ENCODE peak calls at places on chromosomes 3 and 15, in eight cellular contexts. A, C, U, Y, F, Z, M and V are unnamed samples.

GRCh38 chr3:71421820-71422566 is 161.5 kb downstream of the FOXP1 start:
- DNase-seq in A (no peak), C (no peak), U (no peak), Y (no peak), F (peak), Z (no peak), M (no peak), V (no peak)

GRCh38 chr3:48709051-48709461 is 8.0 kb downstream of the IP6K2 start:
- DNase-seq in A (no peak), C (no peak), U (no peak), Y (no peak), F (no peak), Z (peak), M (no peak), V (no peak)

GRCh38 chr3:127254730-127255129 is 33.1 kb downstream of the PRR20G start:
- DNase-seq in A (peak), C (no peak), U (no peak), Y (no peak), F (no peak), Z (peak), M (peak), V (no peak)

GRCh38 chr15:42031211-42031915 is 10.5 kb upstream of the PLA2G4E start:
- DNase-seq in A (no peak), C (no peak), U (no peak), Y (no peak), F (no peak), Z (no peak), M (no peak), V (no peak)

GRCh38 chr3:63911901-63912767 is at the start of gene SCAANT1:
- DNase-seq in A (peak), C (peak), U (peak), Y (peak), F (peak), Z (peak), M (peak), V (peak)

GRCh38 chr3:187406927-187407326 is 38.7 kb downstream of the RTP4 start:
- DNase-seq in A (no peak), C (no peak), U (no peak), Y (no peak), F (no peak), Z (no peak), M (no peak), V (no peak)

GRCh38 chr15:82870727-82871576 is 61.5 kb downstream of the WHAMM start:
- DNase-seq in A (no peak), C (peak), U (no peak), Y (no peak), F (no peak), Z (no peak), M (no peak), V (no peak)

GRCh38 chr15:92288755-92289154 is 104.9 kb upstream of the ST8SIA2 start:
- DNase-seq in A (no peak), C (no peak), U (no peak), Y (no peak), F (peak), Z (no peak), M (no peak), V (no peak)

GRCh38 chr3:136752046-136752326 is 192 bp downstream of the STAG1 start:
- DNase-seq in A (no peak), C (no peak), U (no peak), Y (no peak), F (peak), Z (no peak), M (no peak), V (no peak)

GRCh38 chr3:63450023-63450422 is 171.9 kb downstream of the SYNPR start:
- DNase-seq in A (no peak), C (peak), U (no peak), Y (no peak), F (no peak), Z (no peak), M (no peak), V (no peak)

GRCh38 chr15:72319360-72319984 is 485 bp downstream of the CELF6 start:
- DNase-seq in A (peak), C (peak), U (peak), Y (peak), F (peak), Z (peak), M (no peak), V (peak)

GRCh38 chr15:55074431-55074830 is 122.3 kb downstream of the RSL24D1 start:
- DNase-seq in A (no peak), C (no peak), U (no peak), Y (no peak), F (no peak), Z (no peak), M (no peak), V (no peak)

GRCh38 chr3:166425021-166425420 is 587.8 kb upstream of the BCHE start:
- DNase-seq in A (no peak), C (no peak), U (no peak), Y (no peak), F (no peak), Z (no peak), M (no peak), V (no peak)

GRCh38 chr15:60384052-60384451 is 13.7 kb downstream of the ANXA2 start:
- DNase-seq in A (no peak), C (peak), U (no peak), Y (no peak), F (no peak), Z (no peak), M (no peak), V (no peak)

GRCh38 chr15:40100947-40101905 is 7.5 kb downstream of the BMF start:
- DNase-seq in A (no peak), C (no peak), U (no peak), Y (no peak), F (no peak), Z (peak), M (no peak), V (no peak)

GRCh38 chr3:180516368-180516767 is 85.6 kb upstream of the TTC14 start:
- DNase-seq in A (no peak), C (no peak), U (no peak), Y (no peak), F (no peak), Z (no peak), M (no peak), V (no peak)

GRCh38 chr15:89917442-89918085 is 4.8 kb upstream of the ARPIN start:
- DNase-seq in A (peak), C (no peak), U (no peak), Y (no peak), F (no peak), Z (peak), M (no peak), V (no peak)

GRCh38 chr3:48855681-48856447 is 8.2 kb upstream of the PRKAR2A start:
- DNase-seq in A (peak), C (no peak), U (no peak), Y (no peak), F (no peak), Z (no peak), M (no peak), V (no peak)

GRCh38 chr3:71542548-71543370 is 40.8 kb downstream of the FOXP1 start:
- DNase-seq in A (no peak), C (peak), U (no peak), Y (no peak), F (no peak), Z (peak), M (peak), V (no peak)

GRCh38 chr3:129439381-129439816 is 349 bp downstream of the MBD4 start:
- DNase-seq in A (peak), C (no peak), U (peak), Y (peak), F (peak), Z (no peak), M (no peak), V (peak)

GRCh38 chr15:71463156-71463555 is 347.2 kb upstream of the NR2E3 start:
- DNase-seq in A (no peak), C (no peak), U (no peak), Y (no peak), F (no peak), Z (no peak), M (no peak), V (no peak)

GRCh38 chr15:88954431-88955277 is 41.5 kb upstream of the MFGE8 start:
- DNase-seq in A (no peak), C (peak), U (no peak), Y (no peak), F (no peak), Z (no peak), M (peak), V (no peak)

GRCh38 chr15:64247906-64248541 is 85.2 kb upstream of the PPIB start:
- DNase-seq in A (no peak), C (peak), U (no peak), Y (peak), F (peak), Z (peak), M (no peak), V (no peak)

GRCh38 chr3:49422379-49423248 is at the start of gene AMT:
- DNase-seq in A (peak), C (no peak), U (no peak), Y (no peak), F (no peak), Z (no peak), M (peak), V (no peak)

GRCh38 chr3:122564155-122564912 is at the start of the genes DTX3L and PARP9:
- DNase-seq in A (peak), C (peak), U (peak), Y (peak), F (peak), Z (peak), M (peak), V (peak)

GRCh38 chr3:115644391-115644790 is 21.1 kb downstream of the GAP43 start:
- DNase-seq in A (no peak), C (peak), U (no peak), Y (no peak), F (no peak), Z (no peak), M (no peak), V (no peak)

GRCh38 chr15:75763137-75763611 is 50.5 kb upstream of the CSPG4 start:
- DNase-seq in A (no peak), C (no peak), U (no peak), Y (no peak), F (no peak), Z (no peak), M (no peak), V (no peak)

GRCh38 chr15:95196176-95196915 is 965.0 kb downstream of the MCTP2 start:
- DNase-seq in A (no peak), C (no peak), U (no peak), Y (no peak), F (no peak), Z (peak), M (no peak), V (no peak)

GRCh38 chr15:60091150-60091549 is 87.0 kb downstream of the FOXB1 start:
- DNase-seq in A (no peak), C (peak), U (no peak), Y (no peak), F (no peak), Z (peak), M (no peak), V (no peak)

GRCh38 chr3:152202976-152203626 is 65.6 kb upstream of the MBNL1 start:
- DNase-seq in A (no peak), C (peak), U (no peak), Y (no peak), F (no peak), Z (no peak), M (no peak), V (no peak)

GRCh38 chr3:128144512-128144911 is 8.8 kb upstream of the EEFSEC start:
- DNase-seq in A (no peak), C (no peak), U (no peak), Y (no peak), F (no peak), Z (no peak), M (no peak), V (no peak)

GRCh38 chr15:64426845-64427465 is 33.4 kb upstream of the ZNF609 start:
- DNase-seq in A (peak), C (peak), U (no peak), Y (no peak), F (no peak), Z (peak), M (no peak), V (no peak)

GRCh38 chr3:71548995-71549394 is 34.5 kb downstream of the FOXP1 start:
- DNase-seq in A (no peak), C (no peak), U (no peak), Y (no peak), F (no peak), Z (no peak), M (no peak), V (no peak)

GRCh38 chr15:65132841-65133549 is 613 bp downstream of the PDCD7 start:
- DNase-seq in A (peak), C (peak), U (no peak), Y (no peak), F (peak), Z (peak), M (peak), V (no peak)

GRCh38 chr3:119579366-119580147 is at the start of gene ADPRH:
- DNase-seq in A (no peak), C (peak), U (no peak), Y (peak), F (peak), Z (peak), M (peak), V (peak)